ENCODE peak calls at places on chromosomes 6 and 20, in ten cellular contexts. J is heart left ventricle, S is stomach, Q is endothelial cell of umbilical vein, G is adrenal gland, C is transverse colon, Y is uterus, X is ovary, N is right lobe of liver, L is testis. F is an unnamed sample.

GRCh38 chr6:169568314-169569087 is 133.3 kb downstream of the WDR27 start:
- DNase-seq in X (no peak), C (no peak), N (no peak), J (no peak), L (no peak), Y (no peak), G (no peak), S (no peak), Q (no peak), F (no peak)

GRCh38 chr20:8018928-8019177 is 708 bp downstream of the TMX4 start:
- DNase-seq in S (no peak), C (no peak), Q (no peak), N (no peak), G (no peak), J (no peak), L (no peak), Y (peak), X (no peak), F (no peak)

GRCh38 chr6:47047097-47047478 is 5.0 kb upstream of the ADGRF1 start:
- DNase-seq in N (no peak), Y (no peak), Q (no peak), C (no peak), G (no peak), S (no peak), X (no peak), L (no peak), J (no peak), F (no peak)

GRCh38 chr20:35226775-35227681 is 538 bp downstream of the MMP24 start:
- DNase-seq in Y (peak), L (peak), Q (peak), N (peak), S (peak), J (peak), G (peak), C (peak), X (peak), F (peak)

GRCh38 chr6:17472653-17473183 is 79.3 kb downstream of the CAP2 start:
- DNase-seq in G (no peak), N (no peak), Q (no peak), S (no peak), Y (no peak), L (no peak), J (no peak), X (no peak), C (no peak), F (no peak)

GRCh38 chr20:35663813-35664543 is 722 bp downstream of the CPNE1 start:
- DNase-seq in Q (peak), G (peak), Y (peak), L (peak), C (peak), J (peak), X (peak), N (peak), S (peak), F (peak)

GRCh38 chr20:57892471-57892870 is 182.7 kb upstream of the PMEPA1 start:
- DNase-seq in S (no peak), Q (no peak), L (no peak), Y (no peak), G (no peak), N (no peak), C (no peak), X (no peak), J (no peak), F (no peak)

GRCh38 chr20:50646483-50646996 is 44.8 kb downstream of the RIPOR3 start:
- DNase-seq in S (no peak), Y (no peak), J (no peak), X (no peak), G (no peak), N (no peak), L (no peak), C (no peak), Q (no peak), F (no peak)

GRCh38 chr6:15526129-15526764 is 136.6 kb downstream of the DTNBP1 start:
- DNase-seq in Y (no peak), Q (no peak), G (no peak), N (no peak), C (no peak), J (no peak), L (no peak), X (no peak), S (no peak), F (no peak)

GRCh38 chr6:582370-582769 is 74.5 kb downstream of the HUS1B start:
- DNase-seq in C (no peak), L (no peak), Y (no peak), J (no peak), Q (no peak), S (no peak), X (no peak), G (no peak), N (no peak), F (no peak)

GRCh38 chr20:3106658-3107463 is 22.3 kb upstream of the AVP start:
- DNase-seq in G (no peak), X (no peak), N (no peak), Q (no peak), C (no peak), J (no peak), L (no peak), Y (no peak), S (no peak), F (peak)

GRCh38 chr6:47634210-47635047 is 64.0 kb upstream of the ADGRF4 start:
- DNase-seq in C (peak), S (no peak), G (no peak), Y (no peak), X (no peak), L (no peak), N (no peak), Q (peak), J (no peak), F (no peak)

GRCh38 chr6:34974249-34974642 is 85.2 kb downstream of the ANKS1A start:
- DNase-seq in X (no peak), G (no peak), Y (no peak), N (no peak), L (no peak), C (no peak), S (no peak), Q (no peak), J (no peak), F (no peak)

GRCh38 chr6:87277123-87277522 is 45.3 kb upstream of the SMIM8 start:
- DNase-seq in G (no peak), L (no peak), Y (no peak), S (no peak), Q (peak), J (no peak), C (no peak), N (no peak), X (no peak), F (peak)

GRCh38 chr20:62953839-62954703 is 1.6 kb downstream of the SLC17A9 start:
- DNase-seq in L (peak), X (peak), N (peak), S (peak), J (peak), Q (peak), C (peak), Y (peak), G (peak), F (peak)
- TF ChIP-seq POLR2A in L (no peak), X (no peak), N (peak), S (no peak), J (no peak), Q (peak), C (peak), Y (peak), G (peak), F (no peak)

GRCh38 chr6:142927904-142928303 is 17.1 kb downstream of the HIVEP2 start:
- DNase-seq in L (no peak), J (no peak), S (no peak), Y (no peak), G (no peak), N (no peak), Q (no peak), C (no peak), X (no peak), F (no peak)

GRCh38 chr6:142927274-142927586 is 17.7 kb downstream of the HIVEP2 start:
- DNase-seq in S (no peak), Y (no peak), L (no peak), N (no peak), X (no peak), G (no peak), J (no peak), C (no peak), Q (peak), F (no peak)

GRCh38 chr6:142925575-142926110 is 19.3 kb downstream of the HIVEP2 start:
- DNase-seq in C (no peak), S (no peak), J (no peak), N (no peak), Q (peak), G (no peak), Y (no peak), L (no peak), X (no peak), F (no peak)

GRCh38 chr6:142926177-142926493 is 18.8 kb downstream of the HIVEP2 start:
- DNase-seq in N (no peak), J (no peak), C (no peak), G (no peak), L (no peak), Y (no peak), X (no peak), S (no peak), Q (peak), F (no peak)

GRCh38 chr6:142926494-142927273 is 18.3 kb downstream of the HIVEP2 start:
- DNase-seq in C (peak), N (peak), G (peak), J (peak), S (peak), Y (peak), Q (peak), L (peak), X (peak), F (peak)
- TF ChIP-seq POLR2A in C (peak), N (peak), G (peak), J (peak), S (no peak), Y (peak), Q (peak), L (no peak), X (peak), F (no peak)

DNA sequence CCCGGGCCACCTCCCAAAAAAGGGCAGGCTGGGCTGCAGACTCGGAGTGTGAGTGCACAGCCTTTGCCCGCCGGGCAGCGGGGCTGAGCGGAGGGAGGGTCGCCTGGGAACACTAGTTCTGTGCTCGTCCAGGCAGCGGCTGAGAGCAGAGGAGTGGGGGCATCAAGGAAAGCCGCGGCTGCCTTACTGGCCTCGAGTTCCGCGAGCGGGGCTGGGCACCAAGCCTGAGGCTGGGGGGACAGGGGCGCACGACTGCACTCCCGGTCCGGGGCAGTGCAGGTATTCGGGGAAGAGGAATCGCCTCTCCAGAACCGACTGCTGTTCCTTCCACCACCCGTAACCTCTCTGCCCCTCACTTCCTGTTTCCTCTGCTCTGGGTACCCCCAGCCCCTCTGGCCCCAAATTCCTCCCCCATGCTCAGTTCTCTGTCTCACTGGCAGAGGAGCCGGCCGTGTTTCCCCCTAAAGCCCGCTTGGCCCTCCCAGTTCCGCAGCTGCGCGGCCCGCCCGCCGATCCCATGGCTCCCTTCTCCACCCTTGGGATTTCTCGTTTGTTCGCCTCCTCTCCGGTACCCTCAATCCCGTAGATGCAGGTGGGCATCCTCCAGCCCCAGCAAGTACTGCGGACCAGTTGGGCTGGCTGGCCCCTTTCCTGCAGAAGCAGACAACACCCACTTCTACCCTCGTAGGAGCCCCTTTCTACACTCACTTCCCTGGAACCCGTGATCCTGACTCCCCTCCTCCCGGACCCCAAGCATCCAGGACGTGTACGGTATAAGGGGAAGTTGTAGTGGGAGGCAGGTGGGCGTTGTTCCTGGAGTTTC is 5.1 kb downstream of the RING1 start:
- DNase-seq in G (peak), Y (peak), Q (no peak), S (no peak), C (no peak), L (no peak), X (peak), J (peak), N (peak), F (peak)
- TF ChIP-seq POLR2A in G (no peak), Y (no peak), Q (peak), S (no peak), C (peak), L (no peak), X (no peak), J (no peak), N (peak), F (no peak)

GRCh38 chr20:31717478-31717946 is 5.2 kb downstream of the BCL2L1 start:
- DNase-seq in G (no peak), S (no peak), X (no peak), C (no peak), J (no peak), N (no peak), L (no peak), Q (no peak), Y (no peak), F (no peak)
- TF ChIP-seq POLR2A in G (no peak), S (no peak), X (no peak), C (no peak), J (no peak), N (no peak), L (no peak), Q (peak), Y (no peak), F (no peak)

DNA sequence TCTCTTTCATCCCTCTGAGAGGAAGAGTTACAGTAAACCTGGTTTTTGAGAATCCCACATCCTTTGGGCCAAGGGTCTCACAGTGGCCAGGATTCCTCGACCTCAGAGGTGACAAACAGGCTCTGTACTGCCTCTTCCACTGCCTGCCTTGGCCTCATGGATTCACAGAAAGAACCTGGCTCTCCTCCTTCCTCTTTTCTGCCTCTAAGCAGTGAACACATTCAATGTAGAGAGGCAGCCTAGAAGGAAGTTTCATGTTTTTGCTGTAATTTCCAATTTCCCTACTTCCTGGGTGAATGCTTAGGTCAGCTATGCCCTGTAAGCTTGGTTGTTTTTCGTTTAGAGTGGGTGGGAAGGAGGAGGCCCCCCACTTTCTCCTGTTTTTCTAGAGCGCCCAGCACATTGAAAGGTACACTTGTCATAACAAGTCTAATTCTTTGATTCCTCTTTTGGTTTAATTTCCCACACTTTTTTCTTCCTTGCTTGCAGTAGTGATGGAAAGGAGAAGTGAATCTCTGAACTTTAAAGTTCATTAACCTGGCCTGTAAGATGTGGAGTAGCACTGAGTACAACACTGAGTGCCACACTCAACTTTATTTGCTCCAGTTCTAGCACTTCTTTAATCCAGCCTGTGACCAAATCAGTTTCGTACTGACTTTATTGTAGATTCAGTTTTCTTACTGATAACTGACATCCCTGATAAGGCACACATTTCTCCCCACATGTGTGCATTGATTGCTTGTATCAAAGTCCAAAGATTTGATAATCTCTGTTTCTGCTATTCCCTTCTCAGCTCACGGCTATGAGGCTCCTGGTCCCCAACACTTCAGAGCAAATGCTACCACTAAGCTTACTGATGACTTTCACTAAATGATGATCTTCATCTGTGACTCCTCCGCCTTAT is 99.9 kb upstream of the MAN1A1 start:
- DNase-seq in Y (no peak), J (no peak), C (no peak), G (no peak), S (no peak), N (no peak), L (no peak), X (no peak), Q (no peak), F (peak)
- TF ChIP-seq POLR2A in Y (no peak), J (no peak), C (no peak), G (no peak), S (no peak), N (no peak), L (no peak), X (no peak), Q (no peak), F (no peak)

GRCh38 chr20:37096415-37097039 is 730 bp upstream of the RBL1 start:
- DNase-seq in Y (no peak), J (no peak), N (no peak), G (no peak), L (peak), S (no peak), C (no peak), X (no peak), Q (no peak), F (peak)

GRCh38 chr20:37095108-37095608 is 639 bp downstream of the RBL1 start:
- DNase-seq in C (peak), Y (no peak), X (no peak), L (no peak), J (no peak), N (no peak), G (no peak), S (no peak), Q (no peak), F (peak)

GRCh38 chr20:37090357-37090871 is 5.4 kb downstream of the RBL1 start:
- DNase-seq in X (no peak), L (no peak), C (no peak), J (no peak), Q (no peak), G (no peak), S (no peak), N (no peak), Y (no peak), F (peak)

DNA sequence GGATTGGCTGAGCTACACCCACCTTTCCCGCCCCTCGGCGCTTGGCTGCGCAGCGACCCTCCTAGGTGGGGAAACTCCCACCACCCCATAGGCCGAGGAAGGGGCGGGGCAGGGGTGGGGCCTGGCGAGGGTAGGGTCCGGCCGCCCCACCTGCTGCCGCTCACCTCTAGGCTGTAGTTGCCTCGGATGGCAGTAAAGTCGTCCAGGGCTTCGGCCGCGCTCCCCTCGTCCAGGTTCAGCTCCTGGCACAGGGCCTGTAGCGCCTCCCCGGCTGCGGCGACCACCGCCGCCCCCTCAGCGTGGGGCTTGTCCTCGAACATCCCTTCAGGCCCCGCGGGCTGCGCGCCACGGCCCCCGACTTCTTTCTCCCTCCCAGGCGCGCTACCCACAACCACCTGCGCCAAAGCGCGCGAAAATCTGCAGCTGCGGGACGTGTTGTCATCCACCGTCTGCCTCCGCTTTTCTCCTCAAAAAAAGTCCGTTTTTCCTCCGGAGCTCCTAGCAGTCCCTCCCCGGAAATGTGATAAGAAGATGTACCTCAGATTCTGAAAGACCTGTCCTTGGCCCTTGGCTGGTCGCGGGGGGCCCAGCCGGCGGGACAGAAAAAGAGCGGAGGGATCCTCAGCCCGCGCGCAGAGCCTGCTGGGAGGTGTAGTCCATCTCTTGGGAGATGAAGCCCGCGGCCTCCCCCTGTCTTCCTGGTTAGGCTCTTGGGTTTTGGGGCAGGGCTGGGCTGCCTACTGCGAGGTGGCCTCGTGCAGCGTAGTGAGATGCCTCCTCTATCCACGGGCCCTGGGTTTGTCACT is at the start of gene RBL1:
- DNase-seq in J (peak), Q (peak), S (peak), X (peak), C (peak), Y (peak), N (peak), L (peak), G (peak), F (peak)
- TF ChIP-seq POLR2A in J (peak), Q (peak), S (no peak), X (no peak), C (peak), Y (peak), N (peak), L (no peak), G (no peak), F (peak)

GRCh38 chr6:11231564-11232176 is 798 bp downstream of the NEDD9 start:
- DNase-seq in L (no peak), Y (no peak), G (no peak), S (no peak), Q (peak), J (peak), N (no peak), C (no peak), X (no peak), F (no peak)

GRCh38 chr6:11230158-11231107 is 2.0 kb downstream of the NEDD9 start:
- DNase-seq in G (no peak), Y (no peak), J (no peak), N (no peak), Q (peak), C (peak), X (no peak), S (no peak), L (no peak), F (no peak)

GRCh38 chr6:11227698-11228097 is 4.8 kb downstream of the NEDD9 start:
- DNase-seq in X (no peak), N (no peak), C (no peak), Y (no peak), J (no peak), S (no peak), G (no peak), Q (no peak), L (no peak), F (no peak)

GRCh38 chr6:11231108-11231463 is 1.4 kb downstream of the NEDD9 start:
- DNase-seq in X (no peak), G (no peak), Q (no peak), N (no peak), J (no peak), L (no peak), C (no peak), Y (no peak), S (no peak), F (no peak)

GRCh38 chr6:11229267-11230043 is 3.0 kb downstream of the NEDD9 start:
- DNase-seq in J (no peak), C (no peak), S (no peak), Q (peak), G (no peak), L (peak), N (no peak), Y (no peak), X (no peak), F (no peak)
- TF ChIP-seq POLR2A in J (peak), C (no peak), S (no peak), Q (no peak), G (no peak), L (no peak), N (no peak), Y (no peak), X (no peak), F (no peak)

GRCh38 chr6:31657406-31658157 is 1.9 kb downstream of the APOM start:
- DNase-seq in C (no peak), S (no peak), N (no peak), Q (no peak), X (no peak), L (no peak), Y (no peak), J (no peak), G (no peak), F (peak)

GRCh38 chr6:31659649-31660223 is 842 bp downstream of the C6orf47 start:
- DNase-seq in Q (peak), L (no peak), Y (no peak), G (peak), J (no peak), X (no peak), C (peak), N (no peak), S (no peak), F (peak)

GRCh38 chr6:31658983-31659648 is 1.5 kb downstream of the C6orf47 start:
- DNase-seq in J (no peak), X (no peak), G (no peak), L (no peak), S (no peak), Y (no peak), C (no peak), N (no peak), Q (no peak), F (no peak)

GRCh38 chr6:31660224-31660997 is at the start of gene C6orf47:
- DNase-seq in N (peak), C (peak), X (peak), Q (peak), Y (peak), S (peak), G (peak), L (peak), J (peak), F (peak)

GRCh38 chr6:31658158-31658688 is 2.4 kb downstream of the C6orf47 start:
- DNase-seq in Y (no peak), G (no peak), C (no peak), N (no peak), J (no peak), L (no peak), X (no peak), Q (no peak), S (no peak), F (no peak)
- TF ChIP-seq POLR2A in Y (no peak), G (no peak), C (no peak), N (no peak), J (no peak), L (no peak), X (no peak), Q (no peak), S (no peak), F (no peak)